ENCODE peak calls at places on chromosomes 12 and 14, in four cellular contexts. U, G, L and M are unnamed samples. For H3K9me3, the result is how much of the 10 kb centered on the place peaks cover.

GRCh38 chr12:49547090-49547690 is 8.4 kb downstream of the KCNH3 start:
- DNase-seq in U (no peak), G (no peak), L (no peak), M (no peak)

GRCh38 chr12:121228919-121229650 is 19.2 kb downstream of the P2RX4 start:
- DNase-seq in U (no peak), G (no peak), L (no peak), M (no peak)

GRCh38 chr12:74539261-74539660 is 1.6 kb downstream of the ATXN7L3B start:
- DNase-seq in U (no peak), G (peak), L (no peak), M (no peak)

GRCh38 chr12:26017484-26018211 is 59.2 kb downstream of the RASSF8 start:
- DNase-seq in U (no peak), G (peak), L (no peak), M (peak)

GRCh38 chr12:6869049-6870021 is 2.0 kb downstream of the TPI1 start:
- DNase-seq in U (peak), G (peak), L (peak), M (peak)

GRCh38 chr12:54074308-54074707 is 20.7 kb downstream of the HOXC4 start:
- DNase-seq in U (no peak), G (no peak), L (no peak), M (no peak)

GRCh38 chr14:26276757-26277156 is 321.1 kb downstream of the NOVA1 start:
- DNase-seq in U (no peak), G (no peak), L (no peak), M (no peak)

GRCh38 chr12:5197127-5197526 is 153.4 kb downstream of the KCNA5 start:
- DNase-seq in U (no peak), G (no peak), L (no peak), M (no peak)

GRCh38 chr12:52266514-52266913 is 7.9 kb upstream of the KRT86 start:
- DNase-seq in U (no peak), G (no peak), L (no peak), M (no peak)

GRCh38 chr12:93802698-93803097 is 125.5 kb downstream of the CRADD start:
- DNase-seq in U (no peak), G (no peak), L (no peak), M (no peak)

GRCh38 chr14:20490563-20490962 is 14.8 kb upstream of the RNASE10 start:
- DNase-seq in U (no peak), G (no peak), L (no peak), M (no peak)

GRCh38 chr14:38721822-38722431 is 381.1 kb downstream of the SEC23A start:
- DNase-seq in U (peak), G (peak), L (no peak), M (peak)

GRCh38 chr12:113271853-113272561 is 50.7 kb downstream of the TPCN1 start:
- DNase-seq in U (peak), G (peak), L (peak), M (no peak)

GRCh38 chr12:32920506-32921085 is 24.0 kb upstream of the PKP2 start:
- DNase-seq in U (no peak), G (no peak), L (no peak), M (no peak)

GRCh38 chr12:100279612-100280244 is 12.8 kb downstream of the SCYL2 start:
- DNase-seq in U (no peak), G (peak), L (no peak), M (no peak)

GRCh38 chr12:2649201-2650030 is 145.4 kb upstream of the FKBP4 start:
- DNase-seq in U (no peak), G (no peak), L (no peak), M (no peak)
- H3K9me3 ChIP-seq in U (under half), G (under half), L (under half), M (under half)

DNA sequence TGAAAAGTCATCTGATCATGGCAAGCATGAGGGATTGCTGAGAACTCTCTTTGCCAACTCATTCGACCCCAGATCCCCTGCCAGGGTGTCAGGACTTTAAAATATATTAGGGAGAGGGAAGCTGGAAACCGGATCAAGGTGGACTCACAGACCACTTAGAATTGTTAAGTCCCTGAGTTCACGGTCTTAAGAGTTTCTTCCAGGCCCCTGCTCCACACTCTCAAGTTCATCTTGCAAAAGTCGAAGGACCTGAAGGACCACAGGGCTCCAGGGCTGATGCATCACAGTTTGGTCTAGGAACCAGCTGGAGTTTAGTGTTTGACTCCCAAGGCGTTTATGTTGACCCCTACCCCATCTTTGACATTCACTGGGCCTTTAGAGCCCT is 499 bp upstream of the RASSF9 start:
- DNase-seq in U (no peak), G (no peak), L (no peak), M (no peak)
- H3K4me3 ChIP-seq in U (peak), G (no peak), L (no peak), M (no peak)

DNA sequence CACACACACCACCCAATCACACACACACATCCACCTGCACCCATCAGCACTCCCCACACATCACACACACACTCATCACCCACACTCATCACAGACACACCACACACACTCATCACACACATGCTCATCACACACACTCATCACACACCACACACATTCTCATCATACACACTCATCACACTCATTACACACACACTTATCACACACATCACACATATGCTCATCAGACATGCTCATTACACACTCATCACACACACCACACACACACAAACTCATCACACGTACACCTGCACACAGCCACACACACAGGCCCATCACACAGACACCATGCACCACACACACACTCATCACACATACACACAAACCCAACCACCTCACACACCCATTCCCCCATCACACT is 107.5 kb upstream of the C14orf180 start:
- DNase-seq in U (no peak), G (no peak), L (no peak), M (no peak)
- TF ChIP-seq CTCF in U (no peak), G (no peak), L (no peak), M (no peak)

GRCh38 chr12:34334538-34334937 is 312.2 kb downstream of the ALG10 start:
- DNase-seq in U (no peak), G (no peak), L (no peak), M (no peak)
- H3K9me3 ChIP-seq in U (under half), G (under half), L (under half), M (half or more)

DNA sequence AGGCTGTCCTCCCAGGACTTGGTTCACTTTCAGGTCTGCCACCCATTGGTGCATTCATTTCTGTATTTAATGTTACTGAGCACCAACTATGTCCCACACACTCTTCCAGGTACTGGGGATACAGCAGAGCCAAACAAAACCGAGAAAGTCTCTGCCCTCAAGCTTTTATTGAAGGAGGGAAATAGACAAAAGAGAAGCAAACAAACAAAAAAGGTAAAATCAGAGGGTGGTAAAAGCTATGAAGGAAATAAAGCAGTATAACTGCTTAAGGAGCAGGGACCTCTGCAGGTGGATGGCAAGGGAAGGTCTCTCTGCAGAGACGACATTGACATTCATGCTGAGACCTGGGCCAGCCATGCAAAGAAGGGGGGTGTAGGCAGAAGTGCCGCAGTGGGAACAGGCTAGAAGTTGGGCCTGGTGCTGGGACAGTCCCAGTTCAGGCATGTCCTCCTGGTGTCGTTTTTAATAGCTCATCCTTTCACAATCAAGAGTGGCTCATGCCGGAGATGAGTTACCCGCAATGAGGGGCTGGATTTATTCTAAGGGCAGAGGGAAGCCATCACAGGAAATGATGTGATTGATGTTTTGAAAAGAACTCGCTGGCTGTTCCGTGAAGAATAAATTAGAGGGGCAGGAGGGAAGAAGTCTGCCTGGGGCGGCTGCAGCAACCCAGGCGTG is 72.8 kb downstream of the IRF2BPL start:
- DNase-seq in U (peak), G (peak), L (peak), M (peak)
- H3K4me3 ChIP-seq in U (peak), G (peak), L (peak), M (peak)